ENCODE peak calls at places on chromosomes 13 and 19, in seven cellular contexts. One of them, this sample, is unnamed.

GRCh38 chr19:38665950-38666661 is 18.7 kb downstream of the ACTN4 start:
- DNase-seq in HCT116: no peak
- DNase-seq in SK-N-SH: no peak
- DNase-seq in GM23338: peak; percentile 98
- DNase-seq in K562: no peak
- DNase-seq in HL-60: no peak
- DNase-seq in A549: no peak
- DNase-seq in this sample: no peak

GRCh38 chr19:44903602-44904425 is 1.8 kb upstream of the APOE start:
- DNase-seq in HCT116: no peak
- DNase-seq in K562: peak; percentile 86
- DNase-seq in HL-60: no peak
- DNase-seq in A549: peak; percentile 79
- DNase-seq in SK-N-SH: peak; percentile 88
- DNase-seq in GM23338: peak; percentile 80
- DNase-seq in this sample: no peak

GRCh38 chr19:45097776-45098520 is 5.0 kb downstream of the PPP1R37 start:
- DNase-seq in K562: peak; percentile 90
- DNase-seq in A549: peak; percentile 95
- DNase-seq in SK-N-SH: no peak
- DNase-seq in HL-60: no peak
- DNase-seq in HCT116: no peak
- DNase-seq in GM23338: no peak
- DNase-seq in this sample: peak; percentile 65

GRCh38 chr19:38685666-38686529 is 38.4 kb downstream of the ACTN4 start:
- DNase-seq in A549: peak; percentile 94
- DNase-seq in SK-N-SH: peak; percentile 56
- DNase-seq in HL-60: no peak
- DNase-seq in HCT116: peak; percentile 28
- DNase-seq in K562: peak; percentile 57
- DNase-seq in GM23338: peak; percentile 80
- DNase-seq in this sample: no peak

GRCh38 chr13:108877300-108877699 is 247.9 kb downstream of the MYO16 start:
- DNase-seq in K562: no peak
- DNase-seq in HCT116: no peak
- DNase-seq in A549: no peak
- DNase-seq in GM23338: no peak
- DNase-seq in SK-N-SH: no peak
- DNase-seq in HL-60: no peak
- DNase-seq in this sample: no peak

GRCh38 chr19:50371914-50372475 is 4.3 kb upstream of the NR1H2 start:
- DNase-seq in A549: no peak
- DNase-seq in HCT116: no peak
- DNase-seq in K562: no peak
- DNase-seq in SK-N-SH: no peak
- DNase-seq in GM23338: no peak
- DNase-seq in HL-60: no peak
- DNase-seq in this sample: no peak

GRCh38 chr19:35973487-35973886 is 21.5 kb upstream of the SDHAF1 start:
- DNase-seq in K562: no peak
- DNase-seq in GM23338: no peak
- DNase-seq in HL-60: no peak
- DNase-seq in A549: no peak
- DNase-seq in SK-N-SH: no peak
- DNase-seq in HCT116: no peak
- DNase-seq in this sample: no peak

GRCh38 chr19:49340865-49341718 is 5.9 kb downstream of the CD37 start:
- DNase-seq in SK-N-SH: no peak
- DNase-seq in A549: no peak
- DNase-seq in HL-60: no peak
- DNase-seq in K562: no peak
- DNase-seq in HCT116: no peak
- DNase-seq in GM23338: no peak
- DNase-seq in this sample: no peak

GRCh38 chr13:75628811-75629210 is 7.3 kb upstream of the LMO7 start:
- DNase-seq in A549: no peak
- DNase-seq in HL-60: no peak
- DNase-seq in HCT116: no peak
- DNase-seq in SK-N-SH: peak; percentile 33
- DNase-seq in K562: no peak
- DNase-seq in GM23338: no peak
- DNase-seq in this sample: no peak

GRCh38 chr19:56393119-56394012 is at the start of gene ZNF582:
- DNase-seq in SK-N-SH: peak; percentile 94
- DNase-seq in A549: peak; percentile 90
- DNase-seq in K562: peak; percentile 95
- DNase-seq in GM23338: peak; percentile 99
- DNase-seq in HL-60: peak; percentile 97
- DNase-seq in HCT116: no peak
- DNase-seq in this sample: no peak

GRCh38 chr13:111551421-111551820 is 231.0 kb downstream of the TEX29 start:
- DNase-seq in HL-60: no peak
- DNase-seq in HCT116: no peak
- DNase-seq in K562: no peak
- DNase-seq in A549: no peak
- DNase-seq in GM23338: no peak
- DNase-seq in SK-N-SH: no peak
- DNase-seq in this sample: no peak

GRCh38 chr19:51689751-51690358 is 3.3 kb upstream of the SPACA6 start:
- DNase-seq in A549: peak; percentile 57
- DNase-seq in K562: peak; percentile 75
- DNase-seq in HCT116: no peak
- DNase-seq in SK-N-SH: peak; percentile 77
- DNase-seq in HL-60: no peak
- DNase-seq in GM23338: peak; percentile 82
- DNase-seq in this sample: no peak

GRCh38 chr19:52516191-52516590 is 11.3 kb upstream of the ZNF808 start:
- DNase-seq in SK-N-SH: no peak
- DNase-seq in HCT116: no peak
- DNase-seq in GM23338: peak; percentile 36
- DNase-seq in HL-60: no peak
- DNase-seq in K562: no peak
- DNase-seq in A549: no peak
- DNase-seq in this sample: no peak

GRCh38 chr13:109630281-109630680 is 156.1 kb downstream of the IRS2 start:
- DNase-seq in GM23338: no peak
- DNase-seq in HCT116: no peak
- DNase-seq in HL-60: no peak
- DNase-seq in SK-N-SH: no peak
- DNase-seq in K562: no peak
- DNase-seq in A549: no peak
- DNase-seq in this sample: no peak

GRCh38 chr13:98997051-98997730 is 19.3 kb upstream of the DOCK9 start:
- DNase-seq in HL-60: no peak
- DNase-seq in GM23338: no peak
- DNase-seq in A549: no peak
- DNase-seq in HCT116: no peak
- DNase-seq in K562: no peak
- DNase-seq in SK-N-SH: no peak
- DNase-seq in this sample: no peak

GRCh38 chr19:13692096-13692495 is 72.2 kb upstream of the MRI1 start:
- DNase-seq in SK-N-SH: no peak
- DNase-seq in A549: no peak
- DNase-seq in HL-60: no peak
- DNase-seq in HCT116: no peak
- DNase-seq in GM23338: no peak
- DNase-seq in K562: no peak
- DNase-seq in this sample: no peak

GRCh38 chr13:49858183-49858856 is 65.8 kb upstream of the KPNA3 start:
- DNase-seq in SK-N-SH: no peak
- DNase-seq in K562: no peak
- DNase-seq in HL-60: no peak
- DNase-seq in GM23338: no peak
- DNase-seq in A549: peak; percentile 67
- DNase-seq in HCT116: no peak
- DNase-seq in this sample: peak; percentile 42

GRCh38 chr19:40674291-40674690 is 16.2 kb downstream of the NUMBL start:
- DNase-seq in A549: no peak
- DNase-seq in GM23338: no peak
- DNase-seq in K562: no peak
- DNase-seq in SK-N-SH: no peak
- DNase-seq in HCT116: no peak
- DNase-seq in HL-60: no peak
- DNase-seq in this sample: no peak

GRCh38 chr13:62171697-62172096 is 756.0 kb upstream of the PCDH20 start:
- DNase-seq in K562: no peak
- DNase-seq in A549: no peak
- DNase-seq in HCT116: no peak
- DNase-seq in SK-N-SH: no peak
- DNase-seq in GM23338: no peak
- DNase-seq in HL-60: no peak
- DNase-seq in this sample: no peak

GRCh38 chr13:45102136-45102802 is 18.0 kb upstream of the GTF2F2 start:
- DNase-seq in HCT116: no peak
- DNase-seq in HL-60: no peak
- DNase-seq in K562: no peak
- DNase-seq in GM23338: no peak
- DNase-seq in SK-N-SH: peak; percentile 44
- DNase-seq in A549: no peak
- DNase-seq in this sample: no peak

GRCh38 chr19:850221-850978 is 1.7 kb upstream of the ELANE start:
- DNase-seq in A549: peak; percentile 76
- DNase-seq in GM23338: peak; percentile 65
- DNase-seq in HCT116: no peak
- DNase-seq in K562: peak; percentile 51
- DNase-seq in SK-N-SH: peak; percentile 80
- DNase-seq in HL-60: peak; percentile 95
- DNase-seq in this sample: no peak

GRCh38 chr13:29516012-29516411 is 79.5 kb downstream of the SLC7A1 start:
- DNase-seq in K562: no peak
- DNase-seq in GM23338: no peak
- DNase-seq in SK-N-SH: no peak
- DNase-seq in A549: no peak
- DNase-seq in HCT116: no peak
- DNase-seq in HL-60: no peak
- DNase-seq in this sample: no peak
- TF ChIP-seq REST in K562: no peak
- TF ChIP-seq REST in GM23338: no peak
- TF ChIP-seq REST in SK-N-SH: no peak
- TF ChIP-seq REST in A549: no peak
- TF ChIP-seq REST in HCT116: no peak
- TF ChIP-seq REST in HL-60: no peak
- TF ChIP-seq REST in this sample: no peak

GRCh38 chr13:42113478-42113877 is 65.0 kb downstream of the DGKH start:
- DNase-seq in SK-N-SH: no peak
- DNase-seq in A549: no peak
- DNase-seq in HL-60: no peak
- DNase-seq in GM23338: no peak
- DNase-seq in K562: peak; percentile 23
- DNase-seq in HCT116: no peak
- DNase-seq in this sample: no peak
- TF ChIP-seq REST in SK-N-SH: no peak
- TF ChIP-seq REST in A549: no peak
- TF ChIP-seq REST in HL-60: no peak
- TF ChIP-seq REST in GM23338: no peak
- TF ChIP-seq REST in K562: no peak
- TF ChIP-seq REST in HCT116: no peak
- TF ChIP-seq REST in this sample: no peak

GRCh38 chr13:74090397-74090796 is 43.8 kb downstream of the KLF12 start:
- DNase-seq in HL-60: no peak
- DNase-seq in A549: no peak
- DNase-seq in SK-N-SH: no peak
- DNase-seq in HCT116: no peak
- DNase-seq in GM23338: no peak
- DNase-seq in K562: no peak
- DNase-seq in this sample: no peak
- TF ChIP-seq REST in HL-60: no peak
- TF ChIP-seq REST in A549: no peak
- TF ChIP-seq REST in SK-N-SH: no peak
- TF ChIP-seq REST in HCT116: no peak
- TF ChIP-seq REST in GM23338: no peak
- TF ChIP-seq REST in K562: no peak
- TF ChIP-seq REST in this sample: no peak

GRCh38 chr19:28075229-28075628 is 1137.7 kb downstream of the UQCRFS1 start:
- DNase-seq in SK-N-SH: no peak
- DNase-seq in A549: no peak
- DNase-seq in HL-60: no peak
- DNase-seq in K562: no peak
- DNase-seq in GM23338: no peak
- DNase-seq in HCT116: no peak
- DNase-seq in this sample: no peak

GRCh38 chr19:28074773-28075172 is 1138.2 kb downstream of the UQCRFS1 start:
- DNase-seq in GM23338: no peak
- DNase-seq in HL-60: no peak
- DNase-seq in HCT116: no peak
- DNase-seq in SK-N-SH: no peak
- DNase-seq in K562: no peak
- DNase-seq in A549: no peak
- DNase-seq in this sample: no peak

DNA sequence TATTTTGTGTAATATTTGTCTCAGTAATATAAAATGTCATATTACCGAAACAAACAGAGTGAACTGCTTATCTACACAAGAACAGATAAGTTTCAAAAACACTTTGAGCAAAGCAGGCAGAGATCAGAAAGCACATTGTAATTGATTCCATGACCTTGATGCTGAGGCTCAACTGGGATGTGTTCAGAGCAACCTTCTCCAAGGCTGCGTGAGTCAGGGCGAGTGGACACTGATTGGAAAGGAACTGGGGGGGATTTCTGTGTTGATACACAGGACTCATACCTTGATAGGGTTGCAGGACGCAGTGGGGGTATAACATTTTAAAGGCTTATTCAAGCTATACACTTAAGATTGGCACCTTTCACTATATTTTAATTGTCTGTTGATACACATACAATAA is 1136.3 kb downstream of the UQCRFS1 start:
- DNase-seq in K562: no peak
- DNase-seq in GM23338: no peak
- DNase-seq in A549: no peak
- DNase-seq in HL-60: no peak
- DNase-seq in HCT116: no peak
- DNase-seq in SK-N-SH: no peak
- DNase-seq in this sample: no peak
- TF ChIP-seq REST in K562: no peak
- TF ChIP-seq REST in GM23338: no peak
- TF ChIP-seq REST in A549: no peak
- TF ChIP-seq REST in HL-60: no peak
- TF ChIP-seq REST in HCT116: no peak
- TF ChIP-seq REST in SK-N-SH: no peak
- TF ChIP-seq REST in this sample: no peak

DNA sequence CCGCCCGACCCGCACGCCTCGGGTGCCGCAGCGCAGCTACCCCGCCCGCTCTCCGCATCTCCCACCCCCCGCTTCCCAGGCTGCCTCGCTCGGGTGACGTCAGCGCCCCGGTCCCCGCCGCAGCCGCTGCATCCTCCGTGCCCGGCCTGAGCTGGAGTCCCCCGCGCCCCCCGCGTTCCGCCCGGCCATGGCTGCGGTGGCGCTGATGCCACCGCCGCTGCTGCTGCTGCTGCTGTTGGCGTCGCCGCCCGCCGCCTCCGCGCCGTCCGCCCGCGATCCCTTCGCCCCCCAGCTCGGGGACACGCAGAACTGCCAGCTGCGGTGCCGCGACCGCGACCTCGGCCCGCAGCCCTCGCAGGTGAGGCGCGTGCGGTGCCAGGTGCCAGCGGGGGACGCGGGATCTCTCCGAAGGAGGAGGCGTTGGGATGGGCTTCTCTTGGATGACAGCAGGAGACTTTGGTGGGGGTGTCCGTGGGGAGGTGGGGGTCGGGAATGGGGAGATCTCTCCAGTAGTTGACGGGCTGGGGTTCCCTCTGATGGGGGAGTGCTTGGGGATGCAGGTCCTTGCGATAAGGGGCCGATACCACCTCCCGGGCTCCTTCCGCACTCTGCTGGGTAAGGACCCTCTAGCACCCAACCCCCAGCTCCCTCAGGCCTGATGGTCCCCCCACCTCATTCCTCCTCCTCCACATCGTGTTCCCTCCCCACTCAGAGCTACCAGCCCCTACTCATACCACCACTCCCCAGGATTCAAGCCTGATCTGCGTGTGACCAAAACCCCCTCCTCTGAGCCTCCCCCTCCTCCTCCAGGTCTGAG is at the start of gene TMEM59L:
- DNase-seq in HCT116: no peak
- DNase-seq in A549: no peak
- DNase-seq in SK-N-SH: peak; percentile 95
- DNase-seq in K562: no peak
- DNase-seq in GM23338: peak; percentile 65
- DNase-seq in HL-60: no peak
- DNase-seq in this sample: no peak
- TF ChIP-seq REST in HCT116: no peak
- TF ChIP-seq REST in A549: no peak
- TF ChIP-seq REST in SK-N-SH: no peak
- TF ChIP-seq REST in K562: no peak
- TF ChIP-seq REST in GM23338: no peak
- TF ChIP-seq REST in HL-60: no peak
- TF ChIP-seq REST in this sample: no peak